ENCODE peak calls at places on chromosomes 12 and 14, in seven cellular contexts. X is mucosa of descending colon; R is CD4-positive, CD25-positive, alpha-beta regulatory T cell; F is naive thymus-derived CD4-positive, alpha-beta T cell; H is cardiac muscle cell; A is tibial artery; T is neural progenitor cell. B is an unnamed sample.

GRCh38 chr12:6936642-6937480 is 6.8 kb upstream of the RNU7-1 start:
- DNase-seq in R (peak; percentile 71), A (no peak), X (peak; percentile 67), H (no peak), F (peak; percentile 64), T (no peak), B (peak; percentile 46)

GRCh38 chr14:100762901-100763300 is 36.2 kb downstream of the DLK1 start:
- DNase-seq in T (no peak), F (no peak), X (no peak), H (no peak), R (no peak), A (no peak), B (no peak)

GRCh38 chr14:44149597-44149996 is 357.5 kb downstream of the FSCB start:
- DNase-seq in A (no peak), X (no peak), H (peak; percentile 60), F (no peak), R (no peak), T (peak; percentile 77), B (peak; percentile 8)

GRCh38 chr14:104573930-104574329 is 5.6 kb upstream of the C14orf180 start:
- DNase-seq in F (no peak), A (no peak), T (peak; percentile 55), R (no peak), H (peak; percentile 4), X (no peak), B (peak; percentile 51)

GRCh38 chr12:29743801-29744200 is 39.9 kb downstream of the TMTC1 start:
- DNase-seq in F (no peak), X (no peak), T (no peak), A (no peak), H (peak; percentile 86), R (no peak), B (peak; percentile 22)

GRCh38 chr12:12224240-12224940 is 42.5 kb downstream of the LRP6 start:
- DNase-seq in R (no peak), T (no peak), H (peak; percentile 40), F (no peak), X (no peak), A (no peak), B (no peak)

GRCh38 chr12:49527361-49528130 is 11.3 kb upstream of the KCNH3 start:
- DNase-seq in F (no peak), R (no peak), A (no peak), X (no peak), H (no peak), T (no peak), B (peak; percentile 60)

GRCh38 chr14:74504874-74505617 is 11.5 kb downstream of the ISCA2 start:
- DNase-seq in H (no peak), A (peak; percentile 17), R (no peak), F (no peak), T (no peak), X (peak; percentile 6), B (no peak)

GRCh38 chr14:105258846-105259245 is 10.5 kb downstream of the BTBD6 start:
- DNase-seq in H (no peak), X (peak; percentile 59), A (no peak), R (no peak), T (no peak), F (no peak), B (no peak)

GRCh38 chr12:3251691-3252090 is 174.5 kb downstream of the TSPAN9 start:
- DNase-seq in X (no peak), A (no peak), R (no peak), H (no peak), F (no peak), T (no peak), B (no peak)

GRCh38 chr14:21088687-21089086 is 9.8 kb downstream of the ZNF219 start:
- DNase-seq in X (no peak), F (no peak), T (no peak), H (no peak), R (no peak), A (no peak), B (no peak)
- H3K36me3 ChIP-seq in X (no peaks in the 10 kb centered on the region), F (no peaks in the 10 kb centered on the region), T (peaks cover 5% of the 10 kb centered on the region), H (peaks cover 53% of the 10 kb centered on the region), R (no peaks in the 10 kb centered on the region), A (peaks cover 47% of the 10 kb centered on the region), B (peaks cover 36% of the 10 kb centered on the region)

DNA sequence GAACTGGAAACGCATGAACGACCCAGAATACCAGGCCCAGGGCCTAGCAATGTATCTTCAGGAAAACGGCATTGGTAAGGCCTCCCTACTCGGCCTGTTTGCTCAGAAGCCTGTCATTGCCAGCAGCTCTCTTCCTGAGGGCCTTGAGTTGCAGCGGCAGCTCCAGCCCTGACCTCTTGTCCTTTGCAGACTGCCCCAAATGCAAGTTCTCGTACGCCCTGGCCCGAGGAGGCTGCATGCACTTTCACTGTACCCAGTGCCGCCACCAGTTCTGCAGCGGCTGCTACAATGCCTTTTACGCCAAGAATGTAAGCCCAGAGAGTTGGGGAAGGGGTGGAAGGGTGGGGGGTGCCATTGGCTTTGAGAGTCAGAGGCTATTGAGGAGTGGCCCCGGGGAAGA is 3.7 kb upstream of the IRF9 start:
- DNase-seq in R (no peak), A (no peak), F (no peak), H (no peak), X (no peak), T (no peak), B (no peak)
- H3K36me3 ChIP-seq in R (peaks cover 47% of the 10 kb centered on the region), A (peaks cover 55% of the 10 kb centered on the region), F (peaks cover 23% of the 10 kb centered on the region), H (peaks cover 41% of the 10 kb centered on the region), X (peaks cover 3% of the 10 kb centered on the region), T (peaks cover 4% of the 10 kb centered on the region), B (peaks cover 47% of the 10 kb centered on the region)

GRCh38 chr12:119744900-119745606 is 77.1 kb downstream of the PRKAB1 start:
- DNase-seq in T (no peak), R (peak; percentile 7), X (no peak), H (no peak), F (no peak), A (no peak), B (no peak)

GRCh38 chr12:119751961-119752360 is 84.0 kb downstream of the PRKAB1 start:
- DNase-seq in H (no peak), T (no peak), A (no peak), X (no peak), F (no peak), R (no peak), B (no peak)

GRCh38 chr12:119746169-119746568 is 78.2 kb downstream of the PRKAB1 start:
- DNase-seq in T (no peak), R (peak; percentile 4), F (no peak), A (no peak), H (no peak), X (no peak), B (no peak)

GRCh38 chr12:119748512-119748911 is 80.6 kb downstream of the PRKAB1 start:
- DNase-seq in R (no peak), H (no peak), A (no peak), X (no peak), F (no peak), T (no peak), B (no peak)

DNA sequence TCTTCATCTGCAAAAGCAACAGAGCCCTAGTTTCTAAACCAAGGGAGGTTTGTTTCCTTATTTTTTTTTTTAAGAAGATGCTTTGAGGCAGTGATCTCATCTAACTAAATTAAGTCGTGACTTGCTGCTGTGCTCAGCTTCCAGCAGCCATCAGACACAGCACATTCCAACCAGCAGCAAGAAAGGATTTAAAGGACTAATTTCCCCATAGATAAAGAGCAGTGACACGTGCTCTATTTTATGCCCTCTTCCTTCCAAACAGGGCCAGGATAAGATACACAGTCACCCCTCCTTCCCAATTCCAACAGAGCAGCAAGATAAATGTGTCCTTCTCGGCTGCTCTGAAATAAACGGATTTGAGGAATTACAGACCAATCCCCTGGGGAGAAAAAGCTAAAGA is 81.7 kb downstream of the PRKAB1 start:
- DNase-seq in A (no peak), T (peak; percentile 33), R (no peak), X (no peak), F (no peak), H (peak; percentile 16), B (no peak)
- H3K36me3 ChIP-seq in A (no peaks in the 10 kb centered on the region), T (peaks cover 16% of the 10 kb centered on the region), R (no peaks in the 10 kb centered on the region), X (no peaks in the 10 kb centered on the region), F (no peaks in the 10 kb centered on the region), H (no peaks in the 10 kb centered on the region), B (peaks cover 25% of the 10 kb centered on the region)

GRCh38 chr14:77286554-77286953 is 15.5 kb upstream of the NGB start:
- DNase-seq in T (no peak), H (no peak), F (no peak), R (no peak), A (no peak), X (no peak), B (no peak)

GRCh38 chr14:77284066-77284855 is 13.3 kb upstream of the NGB start:
- DNase-seq in A (no peak), R (no peak), H (no peak), X (no peak), F (no peak), T (no peak), B (no peak)

GRCh38 chr14:77279719-77280118 is 8.7 kb upstream of the NGB start:
- DNase-seq in F (no peak), A (no peak), T (no peak), X (no peak), H (no peak), R (no peak), B (no peak)

GRCh38 chr14:77278461-77279230 is 7.6 kb upstream of the NGB start:
- DNase-seq in X (no peak), R (no peak), T (no peak), A (no peak), F (no peak), H (no peak), B (no peak)

DNA sequence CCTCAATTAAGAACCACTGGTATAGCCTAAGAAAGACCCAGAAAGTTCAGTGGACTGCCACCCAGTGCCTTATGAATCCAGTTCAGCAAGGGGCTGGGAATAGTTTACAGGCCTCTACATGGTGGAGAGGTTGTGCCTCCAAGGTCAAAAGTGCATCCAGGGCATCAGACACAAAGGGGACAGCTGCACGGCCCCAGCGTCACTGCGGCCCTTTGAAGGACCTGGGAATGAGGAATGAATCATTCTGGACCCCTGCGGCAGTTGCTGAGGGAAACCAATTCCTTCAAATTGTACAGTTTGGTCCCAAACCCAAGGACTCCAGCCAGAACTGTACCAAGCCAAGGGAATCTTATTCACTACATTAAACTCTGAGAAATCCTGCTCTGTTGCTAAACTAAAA is 10.8 kb upstream of the NGB start:
- DNase-seq in T (no peak), X (no peak), R (no peak), F (no peak), A (no peak), H (no peak), B (no peak)
- H3K36me3 ChIP-seq in T (no peaks in the 10 kb centered on the region), X (no peaks in the 10 kb centered on the region), R (peaks cover 12% of the 10 kb centered on the region), F (no peaks in the 10 kb centered on the region), A (peaks cover 91% of the 10 kb centered on the region), H (peaks cover 38% of the 10 kb centered on the region), B (peaks cover 20% of the 10 kb centered on the region)

B was measured in BE2C.